ENCODE peak calls at places on chromosomes 11 and 22, in seven cellular contexts. H is brain microvascular endothelial cell, V is Peyer's patch, E is IMR-90, G is lower lobe of right lung, F is A549, I is heart left ventricle. O is an unnamed sample.

GRCh38 chr22:42520663-42521546 is 1.3 kb upstream of the RRP7A start:
- DNase-seq in H (no peak), V (no peak), E (no peak), G (no peak), F (no peak), I (peak), O (no peak)

GRCh38 chr11:40689823-40690222 is 769.6 kb downstream of the LRRC4C start:
- DNase-seq in H (no peak), V (no peak), E (no peak), G (no peak), F (no peak), I (no peak), O (no peak)

GRCh38 chr11:61082931-61083531 is 19.3 kb upstream of the CD5 start:
- DNase-seq in H (no peak), V (peak), E (no peak), G (no peak), F (no peak), I (no peak), O (no peak)

GRCh38 chr22:19167106-19167869 is 11.2 kb downstream of the SLC25A1 start:
- DNase-seq in H (no peak), V (no peak), E (no peak), G (no peak), F (no peak), I (no peak), O (no peak)

GRCh38 chr11:61054927-61055562 is 47.2 kb upstream of the CD5 start:
- DNase-seq in H (no peak), V (peak), E (no peak), G (no peak), F (no peak), I (no peak), O (no peak)

GRCh38 chr11:6357222-6357621 is 33.1 kb upstream of the SMPD1 start:
- DNase-seq in H (peak), V (peak), E (peak), G (no peak), F (peak), I (peak), O (peak)

GRCh38 chr11:64864135-64864472 is 14.3 kb downstream of the EHD1 start:
- DNase-seq in H (no peak), V (no peak), E (no peak), G (no peak), F (no peak), I (no peak), O (no peak)

GRCh38 chr11:86812322-86812670 is 12.0 kb downstream of the PRSS23 start:
- DNase-seq in H (no peak), V (no peak), E (no peak), G (no peak), F (no peak), I (no peak), O (no peak)

GRCh38 chr11:59666969-59667368 is 1.9 kb downstream of the PATL1 start:
- DNase-seq in H (no peak), V (no peak), E (peak), G (no peak), F (no peak), I (no peak), O (no peak)
- H3K27ac ChIP-seq in H (peak), V (no peak), E (peak), G (peak), F (no peak), I (no peak), O (no peak)

DNA sequence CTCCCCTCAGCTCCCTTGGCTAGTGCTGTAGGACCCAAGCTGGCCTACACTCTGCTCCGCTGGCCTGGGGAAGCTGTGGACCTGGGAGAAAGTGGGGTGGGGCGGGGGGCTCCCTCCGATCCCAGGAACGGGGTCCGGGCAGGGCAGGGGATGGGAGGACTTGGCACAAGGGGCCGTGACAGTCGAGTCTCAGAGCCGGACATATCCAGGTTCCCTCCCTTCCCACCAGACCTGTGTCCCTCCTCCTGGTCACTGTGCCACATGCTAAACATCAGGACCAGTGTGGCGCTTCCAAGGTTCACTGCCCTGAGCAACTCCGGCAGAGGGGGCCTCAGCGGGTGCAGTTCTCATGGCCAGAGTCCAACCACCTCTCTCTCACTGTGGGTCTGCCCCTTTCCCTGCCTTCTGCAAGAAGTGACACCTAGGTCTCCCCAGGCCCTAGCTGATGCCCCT is 2.0 kb downstream of the DUSP8 start:
- DNase-seq in H (no peak), V (no peak), E (no peak), G (no peak), F (no peak), I (no peak), O (no peak)
- H3K4me3 ChIP-seq in H (no peak), V (peak), E (no peak), G (no peak), F (no peak), I (peak), O (no peak)

GRCh38 chr11:111835665-111836064 is 35.7 kb downstream of the ALG9 start:
- DNase-seq in H (no peak), V (no peak), E (no peak), G (no peak), F (no peak), I (no peak), O (no peak)

GRCh38 chr11:111834432-111835163 is 36.8 kb downstream of the ALG9 start:
- DNase-seq in H (no peak), V (no peak), E (no peak), G (no peak), F (no peak), I (no peak), O (no peak)

GRCh38 chr11:111836766-111837165 is 34.6 kb downstream of the ALG9 start:
- DNase-seq in H (no peak), V (no peak), E (peak), G (no peak), F (no peak), I (no peak), O (no peak)

GRCh38 chr11:111836162-111836561 is 35.2 kb downstream of the ALG9 start:
- DNase-seq in H (no peak), V (no peak), E (no peak), G (no peak), F (no peak), I (no peak), O (no peak)

GRCh38 chr11:111833524-111833923 is 37.9 kb downstream of the ALG9 start:
- DNase-seq in H (peak), V (no peak), E (no peak), G (no peak), F (no peak), I (no peak), O (no peak)
- TF ChIP-seq CTCF in H (peak), V (no peak), E (no peak), G (no peak), F (no peak), I (peak), O (no peak)

GRCh38 chr11:17366491-17366890 is 14.9 kb downstream of the NCR3LG1 start:
- DNase-seq in H (no peak), V (no peak), E (no peak), G (no peak), F (no peak), I (no peak), O (no peak)
- H3K27ac ChIP-seq in H (no peak), V (no peak), E (no peak), G (no peak), F (no peak), I (no peak), O (no peak)

GRCh38 chr11:62667460-62667859 is 2.3 kb downstream of the CSKMT start:
- DNase-seq in H (no peak), V (no peak), E (no peak), G (no peak), F (no peak), I (no peak), O (no peak)
- H3K4me3 ChIP-seq in H (no peak), V (no peak), E (no peak), G (no peak), F (no peak), I (no peak), O (no peak)

DNA sequence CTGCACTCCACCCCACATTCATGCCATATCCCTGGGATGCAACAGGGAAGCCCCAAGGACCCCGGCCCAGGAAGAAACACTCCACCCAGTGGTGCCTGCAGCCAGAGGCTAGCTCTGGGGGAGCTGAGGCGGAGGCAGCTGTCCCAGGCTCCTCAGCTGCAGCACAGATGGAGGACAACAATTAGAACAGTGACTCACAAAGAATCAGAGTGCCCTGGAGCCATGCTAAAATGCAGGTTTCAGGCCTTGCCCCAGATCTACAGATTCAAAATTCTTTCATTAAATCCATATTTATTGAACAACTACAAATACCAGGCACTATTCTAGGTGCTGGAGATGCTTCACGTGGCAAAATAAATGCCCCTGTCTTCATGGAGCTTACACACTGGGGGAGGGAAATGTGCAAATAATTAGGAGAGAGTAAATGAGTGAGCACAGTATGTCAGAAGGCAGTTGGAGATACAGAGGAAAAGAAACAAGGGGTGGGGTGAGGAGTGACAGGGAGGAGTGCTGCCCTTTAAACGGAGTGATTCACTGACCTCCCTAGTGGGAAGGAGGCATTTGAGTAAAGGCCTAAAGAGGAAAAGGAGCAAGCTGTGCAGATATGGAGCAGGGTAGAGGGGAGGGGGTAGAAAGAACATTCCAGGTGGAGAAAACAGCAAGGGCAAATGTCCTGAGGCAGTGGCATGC is 73.3 kb upstream of the CSNK2A3 start:
- DNase-seq in H (no peak), V (no peak), E (no peak), G (no peak), F (no peak), I (no peak), O (no peak)
- TF ChIP-seq CTCF in H (no peak), V (no peak), E (no peak), G (no peak), F (no peak), I (no peak), O (no peak)